ENCODE peak calls at places on chromosomes 12 and 14, in ten cellular contexts. O is AG04449, S is left ventricle myocardium inferior, F is brain microvascular endothelial cell, Z is cardiac muscle cell, T is stomach, L is choroid plexus epithelial cell, D is lower leg skin, V is epithelial cell of esophagus, A is Caco-2. K is an unnamed sample.

GRCh38 chr12:103016381-103016780 is 58.9 kb downstream of the ASCL1 start:
- DNase-seq in O (no peak), S (no peak), F (no peak), Z (no peak), T (no peak), L (no peak), D (no peak), V (no peak), A (no peak), K (no peak)

GRCh38 chr12:69534389-69534822 is 50.9 kb upstream of the CCT2 start:
- DNase-seq in O (peak; percentile 97), S (no peak), F (peak; percentile 99), Z (peak; percentile 100), T (no peak), L (peak; percentile 100), D (no peak), V (peak; percentile 98), A (peak; percentile 76), K (peak; percentile 94)

GRCh38 chr12:20342111-20342510 is 26.2 kb upstream of the PDE3A start:
- DNase-seq in O (peak; percentile 73), S (no peak), F (peak; percentile 80), Z (no peak), T (no peak), L (peak; percentile 8), D (no peak), V (no peak), A (no peak), K (peak; percentile 18)

GRCh38 chr14:23544511-23545447 is 6.8 kb downstream of the ZFHX2 start:
- DNase-seq in O (no peak), S (peak; percentile 61), F (no peak), Z (peak; percentile 38), T (no peak), L (peak; percentile 23), D (no peak), V (peak; percentile 11), A (no peak), K (no peak)

GRCh38 chr12:111150894-111151293 is 218.0 kb downstream of the PHETA1 start:
- DNase-seq in O (no peak), S (no peak), F (no peak), Z (no peak), T (no peak), L (no peak), D (no peak), V (no peak), A (no peak), K (no peak)

GRCh38 chr12:26872623-26873022 is 39.6 kb upstream of the ITPR2 start:
- DNase-seq in O (no peak), S (no peak), F (no peak), Z (no peak), T (no peak), L (no peak), D (no peak), V (no peak), A (no peak), K (no peak)

GRCh38 chr12:638948-639557 is 24.2 kb downstream of the NINJ2 start:
- DNase-seq in O (no peak), S (no peak), F (no peak), Z (no peak), T (no peak), L (no peak), D (no peak), V (no peak), A (no peak), K (no peak)

GRCh38 chr14:38197761-38198345 is 9.9 kb upstream of the SSTR1 start:
- DNase-seq in O (no peak), S (no peak), F (no peak), Z (no peak), T (no peak), L (no peak), D (no peak), V (no peak), A (no peak), K (no peak)

GRCh38 chr12:80165741-80166140 is 66.4 kb downstream of the OTOGL start:
- DNase-seq in O (no peak), S (no peak), F (no peak), Z (no peak), T (no peak), L (no peak), D (no peak), V (no peak), A (no peak), K (no peak)

GRCh38 chr12:91183565-91183964 is 948 bp upstream of the DCN start:
- DNase-seq in O (no peak), S (no peak), F (no peak), Z (no peak), T (no peak), L (no peak), D (no peak), V (no peak), A (no peak), K (no peak)

GRCh38 chr12:3278681-3279414 is 201.7 kb downstream of the TSPAN9 start:
- DNase-seq in O (no peak), S (no peak), F (no peak), Z (no peak), T (no peak), L (no peak), D (no peak), V (peak; percentile 46), A (no peak), K (no peak)

GRCh38 chr14:101561145-101561896 is at the start of gene DIO3:
- DNase-seq in O (no peak), S (no peak), F (no peak), Z (peak; percentile 16), T (no peak), L (peak; percentile 8), D (no peak), V (no peak), A (peak; percentile 63), K (no peak)

GRCh38 chr14:84707830-84708229 is 822.1 kb upstream of the FLRT2 start:
- DNase-seq in O (no peak), S (no peak), F (no peak), Z (no peak), T (no peak), L (no peak), D (no peak), V (no peak), A (no peak), K (no peak)

GRCh38 chr12:103494388-103494787 is 1.4 kb downstream of the C12orf42 start:
- DNase-seq in O (no peak), S (no peak), F (no peak), Z (no peak), T (no peak), L (no peak), D (no peak), V (no peak), A (no peak), K (no peak)

GRCh38 chr14:76768201-76768656 is 7.0 kb downstream of the VASH1 start:
- DNase-seq in O (no peak), S (peak; percentile 73), F (no peak), Z (peak; percentile 56), T (peak; percentile 40), L (peak; percentile 42), D (peak; percentile 80), V (no peak), A (no peak), K (no peak)

GRCh38 chr12:61546296-61546695 is 713.9 kb upstream of the USP15 start:
- DNase-seq in O (no peak), S (no peak), F (peak; percentile 3), Z (no peak), T (no peak), L (no peak), D (no peak), V (peak; percentile 83), A (peak; percentile 29), K (no peak)

GRCh38 chr12:29625359-29625953 is 128.0 kb upstream of the OVCH1 start:
- DNase-seq in O (no peak), S (no peak), F (no peak), Z (peak; percentile 29), T (no peak), L (peak; percentile 29), D (no peak), V (no peak), A (no peak), K (no peak)

DNA sequence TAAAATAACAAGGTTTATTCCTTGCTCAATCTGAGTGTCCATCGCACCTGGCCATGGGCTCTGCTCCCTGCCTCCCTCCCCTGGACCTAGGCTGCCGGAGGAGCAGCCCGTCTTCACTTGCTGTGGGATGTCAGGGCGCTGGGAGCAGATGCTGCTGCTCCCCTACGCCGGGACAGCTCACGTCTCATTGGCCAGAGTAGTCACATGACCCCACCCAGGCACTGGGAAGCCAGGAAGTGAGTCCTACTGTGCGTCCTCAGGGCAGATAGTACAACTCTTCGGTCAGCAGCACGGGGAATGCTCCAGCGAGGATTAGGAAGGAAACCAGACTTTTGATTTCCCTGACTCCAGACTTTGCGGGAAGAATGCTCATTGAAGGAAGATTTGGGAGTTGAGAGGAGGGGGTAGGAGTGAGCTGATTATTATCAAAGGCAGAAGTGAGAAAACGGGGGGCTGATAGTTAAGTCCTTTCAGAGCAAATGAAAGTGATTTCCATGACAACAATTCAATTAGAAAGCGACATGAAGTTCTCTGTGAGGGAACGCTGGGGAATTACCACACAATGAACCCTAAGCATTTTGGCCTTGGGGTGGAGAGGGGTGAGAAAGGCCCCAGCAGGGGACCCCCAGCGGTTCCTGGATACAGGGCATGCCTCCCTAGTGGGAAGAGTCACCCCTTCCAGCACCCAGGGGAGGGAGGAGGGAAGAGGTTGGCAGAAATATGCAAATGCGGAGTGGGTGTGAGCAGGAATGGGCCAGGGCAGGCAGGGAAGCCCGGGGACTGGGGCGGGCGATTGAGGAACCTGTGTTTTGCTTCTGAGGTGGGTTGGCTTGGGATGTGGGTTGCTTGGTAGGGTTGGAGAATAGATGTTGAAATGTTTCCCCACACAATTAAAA is 215.5 kb downstream of the AACS start:
- DNase-seq in O (no peak), S (no peak), F (no peak), Z (no peak), T (no peak), L (no peak), D (peak; percentile 76), V (no peak), A (no peak), K (no peak)
- H3K4me3 ChIP-seq in O (no peak overlapping the region), S (peak overlapping the region; percentile 11), F (no peak overlapping the region), Z (no peak overlapping the region), T (no peak overlapping the region), L (no peak overlapping the region), D (no peak overlapping the region), V (no peak overlapping the region), A (no peak overlapping the region), K (no peak overlapping the region)

GRCh38 chr14:70036665-70037064 is 152.1 kb downstream of the SLC8A3 start:
- DNase-seq in O (no peak), S (no peak), F (no peak), Z (no peak), T (no peak), L (peak; percentile 63), D (no peak), V (peak; percentile 25), A (no peak), K (no peak)
- TF ChIP-seq CTCF in O (no peak), S (no peak), F (peak; percentile 25), Z (no peak), T (no peak), L (peak; percentile 48), D (no peak), V (no peak), A (no peak), K (no peak)

GRCh38 chr14:67268456-67269115 is 27.4 kb downstream of the PALS1 start:
- DNase-seq in O (no peak), S (no peak), F (peak; percentile 12), Z (peak; percentile 51), T (no peak), L (no peak), D (no peak), V (peak; percentile 7), A (no peak), K (no peak)
- H3K4me3 ChIP-seq in O (no peak overlapping the region), S (peak overlapping the region; percentile 46), F (peak overlapping the region; percentile 28), Z (no peak overlapping the region), T (peak overlapping the region; percentile 11), L (no peak overlapping the region), D (no peak overlapping the region), V (no peak overlapping the region), A (no peak overlapping the region), K (no peak overlapping the region)

GRCh38 chr12:54012631-54013398 is 4.0 kb downstream of the HOXC8 start:
- DNase-seq in O (no peak), S (no peak), F (no peak), Z (no peak), T (no peak), L (no peak), D (no peak), V (no peak), A (no peak), K (no peak)
- TF ChIP-seq CTCF in O (peak; percentile 25), S (no peak), F (no peak), Z (no peak), T (no peak), L (no peak), D (no peak), V (no peak), A (peak; percentile 8), K (no peak)